ENCODE peak calls at places on chromosome 4, in eight cellular contexts. P is fibroblast of pulmonary artery, O is breast epithelium, L is ascending aorta, V is cardiac muscle cell, F is retinal pigment epithelial cell, A is AG04449, I is PC-3. M is an unnamed sample.

GRCh38 chr4:7428261-7429068 is 6.3 kb downstream of the PSAPL1 start:
- DNase-seq in P (no peak), O (no peak), L (no peak), V (peak; percentile 75), F (no peak), A (no peak), I (no peak), M (no peak)

GRCh38 chr4:48131736-48132135 is 2.3 kb downstream of the TXK start:
- DNase-seq in P (no peak), O (no peak), L (no peak), V (no peak), F (no peak), A (no peak), I (peak; percentile 1), M (no peak)

GRCh38 chr4:189001283-189001970 is 862.2 kb downstream of the TRIML1 start:
- DNase-seq in P (no peak), O (no peak), L (no peak), V (no peak), F (no peak), A (no peak), I (no peak), M (no peak)

GRCh38 chr4:87961993-87962791 is 13.3 kb upstream of the SPP1 start:
- DNase-seq in P (peak; percentile 36), O (no peak), L (no peak), V (no peak), F (no peak), A (no peak), I (peak; percentile 37), M (peak; percentile 57)

GRCh38 chr4:168212656-168213055 is 105.9 kb downstream of the DDX60 start:
- DNase-seq in P (no peak), O (no peak), L (no peak), V (no peak), F (no peak), A (no peak), I (no peak), M (no peak)

GRCh38 chr4:167339781-167340180 is 105.5 kb upstream of the SPOCK3 start:
- DNase-seq in P (peak; percentile 0), O (no peak), L (no peak), V (no peak), F (no peak), A (no peak), I (no peak), M (no peak)

GRCh38 chr4:105822061-105822460 is 73.2 kb upstream of the NPNT start:
- DNase-seq in P (no peak), O (no peak), L (no peak), V (no peak), F (no peak), A (no peak), I (no peak), M (no peak)

GRCh38 chr4:94304365-94304971 is 38.2 kb downstream of the HPGDS start:
- DNase-seq in P (peak; percentile 73), O (no peak), L (no peak), V (peak; percentile 56), F (no peak), A (no peak), I (peak; percentile 60), M (peak; percentile 47)

GRCh38 chr4:158450741-158451140 is 70.9 kb upstream of the RXFP1 start:
- DNase-seq in P (no peak), O (no peak), L (no peak), V (no peak), F (no peak), A (no peak), I (no peak), M (no peak)

GRCh38 chr4:124686279-124686678 is 26.3 kb downstream of the ANKRD50 start:
- DNase-seq in P (no peak), O (no peak), L (no peak), V (no peak), F (no peak), A (no peak), I (no peak), M (no peak)

GRCh38 chr4:70651864-70652506 is 14.3 kb downstream of the JCHAIN start:
- DNase-seq in P (peak; percentile 64), O (no peak), L (no peak), V (peak; percentile 38), F (no peak), A (no peak), I (peak; percentile 77), M (peak; percentile 52)

GRCh38 chr4:47471591-47471990 is 8.1 kb upstream of the COMMD8 start:
- DNase-seq in P (no peak), O (no peak), L (no peak), V (no peak), F (no peak), A (no peak), I (no peak), M (no peak)

GRCh38 chr4:84878090-84878489 is 88.4 kb downstream of the WDFY3 start:
- DNase-seq in P (peak; percentile 85), O (no peak), L (no peak), V (no peak), F (no peak), A (peak; percentile 50), I (peak; percentile 56), M (peak; percentile 74)

GRCh38 chr4:146098978-146099377 is 76.5 kb upstream of the LSM6 start:
- DNase-seq in P (no peak), O (no peak), L (no peak), V (no peak), F (no peak), A (no peak), I (no peak), M (no peak)

GRCh38 chr4:30380404-30380998 is 339.7 kb upstream of the PCDH7 start:
- DNase-seq in P (peak; percentile 87), O (no peak), L (no peak), V (peak; percentile 62), F (peak; percentile 32), A (no peak), I (peak; percentile 79), M (peak; percentile 72)

GRCh38 chr4:100828986-100829685 is 311.3 kb upstream of the EMCN start:
- DNase-seq in P (peak; percentile 46), O (no peak), L (no peak), V (no peak), F (no peak), A (no peak), I (peak; percentile 70), M (peak; percentile 13)

GRCh38 chr4:97498875-97499274 is 644.4 kb downstream of the STPG2 start:
- DNase-seq in P (peak; percentile 79), O (no peak), L (no peak), V (no peak), F (peak; percentile 42), A (no peak), I (peak; percentile 92), M (peak; percentile 87)

GRCh38 chr4:1819284-1819683 is 26.2 kb downstream of the FGFR3 start:
- DNase-seq in P (no peak), O (no peak), L (no peak), V (no peak), F (no peak), A (no peak), I (no peak), M (no peak)

GRCh38 chr4:169225812-169226211 is 44.9 kb downstream of the SH3RF1 start:
- DNase-seq in P (peak; percentile 51), O (no peak), L (no peak), V (no peak), F (no peak), A (no peak), I (peak; percentile 62), M (peak; percentile 55)

GRCh38 chr4:88107406-88108107 is 50.9 kb downstream of the ABCG2 start:
- DNase-seq in P (peak; percentile 10), O (no peak), L (no peak), V (no peak), F (no peak), A (no peak), I (peak; percentile 16), M (no peak)

GRCh38 chr4:16253127-16253960 is 27.1 kb upstream of the TAPT1 start:
- DNase-seq in P (peak; percentile 78), O (no peak), L (no peak), V (no peak), F (no peak), A (peak; percentile 61), I (peak; percentile 77), M (peak; percentile 78)

GRCh38 chr4:176002007-176002623 is 63.5 kb upstream of the WDR17 start:
- DNase-seq in P (peak; percentile 1), O (no peak), L (no peak), V (peak; percentile 78), F (no peak), A (no peak), I (peak; percentile 34), M (no peak)

GRCh38 chr4:137274404-137274803 is 257.9 kb downstream of the PCDH18 start:
- DNase-seq in P (peak; percentile 41), O (no peak), L (no peak), V (no peak), F (no peak), A (no peak), I (no peak), M (peak; percentile 23)
- TF ChIP-seq CTCF in P (no peak), O (no peak), L (no peak), V (no peak), F (no peak), A (no peak), I (no peak), M (no peak)

DNA sequence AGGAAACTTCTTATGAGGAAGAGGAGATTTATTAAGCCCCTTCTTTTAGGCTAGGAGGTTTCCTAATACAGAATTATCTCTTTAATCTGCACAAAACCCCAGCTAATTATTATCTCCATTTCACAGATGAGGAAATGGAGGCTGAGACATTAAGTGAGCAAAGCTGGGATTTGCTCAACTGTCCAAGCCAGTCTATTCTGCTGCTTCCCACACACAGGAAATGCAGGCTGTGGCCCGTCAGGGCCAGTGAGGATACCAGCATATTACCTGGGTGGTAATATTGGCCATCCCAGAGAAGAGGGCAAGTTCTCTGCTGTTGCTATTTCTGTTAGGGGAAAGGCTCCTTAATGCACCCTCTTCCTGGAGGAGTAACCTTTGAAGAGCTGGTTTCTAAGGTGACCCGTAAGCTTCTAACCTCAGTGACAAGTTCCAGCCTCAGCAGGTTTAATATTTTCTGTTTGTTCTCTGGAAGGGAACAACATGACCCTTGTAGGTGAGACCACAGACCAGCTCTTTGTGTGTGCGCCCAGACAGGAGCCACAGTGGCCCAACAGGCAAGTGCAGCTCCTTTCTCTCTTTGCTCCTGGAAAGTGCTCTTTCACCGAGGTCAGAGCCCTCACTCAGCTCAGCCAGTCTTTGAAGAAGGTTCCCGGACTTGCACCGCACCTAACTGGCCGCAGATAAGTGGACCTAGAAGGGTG is 35.6 kb downstream of the TBC1D9 start:
- DNase-seq in P (no peak), O (no peak), L (no peak), V (no peak), F (no peak), A (no peak), I (no peak), M (no peak)
- H3K4me3 ChIP-seq in P (no peak overlapping the region), O (no peak overlapping the region), L (no peak overlapping the region), V (no peak overlapping the region), F (no peak overlapping the region), A (no peak overlapping the region), I (no peak overlapping the region), M (no peak overlapping the region)

GRCh38 chr4:25863347-25863784 is 578 bp upstream of the SEL1L3 start:
- DNase-seq in P (no peak), O (no peak), L (no peak), V (peak; percentile 2), F (no peak), A (no peak), I (peak; percentile 3), M (no peak)
- TF ChIP-seq CTCF in P (peak; percentile 21), O (no peak), L (no peak), V (peak; percentile 41), F (peak; percentile 34), A (peak; percentile 47), I (peak; percentile 46), M (peak; percentile 39)

DNA sequence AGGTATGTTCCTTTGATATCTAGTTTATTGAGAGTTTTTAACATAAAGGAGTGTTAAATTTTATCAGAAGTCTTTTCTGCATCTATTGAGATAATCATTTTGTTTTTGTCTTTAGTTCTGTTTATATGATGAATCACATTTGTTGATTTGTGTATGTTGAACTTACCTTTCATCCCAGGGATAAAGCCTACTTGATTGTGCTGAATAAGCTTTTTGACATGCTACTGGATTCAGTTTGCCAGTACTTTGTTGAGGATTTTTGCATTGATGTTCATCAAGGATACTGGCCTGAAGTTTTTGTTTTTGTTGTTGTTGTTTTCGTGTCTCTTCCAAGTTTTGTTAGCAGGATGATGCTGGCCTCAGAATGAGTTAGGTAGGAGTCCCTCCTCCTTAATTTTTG is 10.8 kb upstream of the AFM start:
- DNase-seq in P (no peak), O (no peak), L (no peak), V (no peak), F (no peak), A (no peak), I (no peak), M (no peak)
- H3K4me3 ChIP-seq in P (no peak overlapping the region), O (no peak overlapping the region), L (no peak overlapping the region), V (no peak overlapping the region), F (no peak overlapping the region), A (no peak overlapping the region), I (no peak overlapping the region), M (no peak overlapping the region)